ENCODE peak calls at places on chromosomes 4 and X, in eight cellular contexts. O is T-helper 17 cell, I is psoas muscle, S is hippocampal formation, X is fibroblast of lung, C is H4, Z is right atrium auricular region, M is pancreas. U is an unnamed sample.

GRCh38 chr4:83082777-83083176 is 31.8 kb downstream of the PLAC8 start:
- DNase-seq in O (no peak), I (no peak), S (peak; percentile 3), M (no peak), C (peak; percentile 65), Z (no peak), X (no peak), U (no peak)

GRCh38 chr4:76488905-76489798 is 54.1 kb downstream of the SHROOM3 start:
- DNase-seq in S (no peak), O (no peak), Z (no peak), I (no peak), C (no peak), X (peak; percentile 27), M (no peak), U (no peak)

GRCh38 chrX:100928660-100929613 is at the start of gene XKRX:
- DNase-seq in M (peak; percentile 60), C (no peak), X (no peak), Z (no peak), O (no peak), S (no peak), I (no peak), U (no peak)

GRCh38 chrX:81121513-81122363 is 80.0 kb downstream of the HMGN5 start:
- DNase-seq in Z (peak; percentile 93), O (peak; percentile 50), M (peak; percentile 90), I (peak; percentile 91), C (peak; percentile 92), S (peak; percentile 76), X (peak; percentile 95), U (peak; percentile 69)

GRCh38 chr4:10640535-10641159 is 43.9 kb downstream of the CLNK start:
- DNase-seq in X (no peak), O (no peak), I (no peak), S (no peak), C (no peak), M (no peak), Z (no peak), U (no peak)

GRCh38 chr4:176781739-176782100 is 11.0 kb downstream of the VEGFC start:
- DNase-seq in M (no peak), C (peak; percentile 28), X (no peak), I (no peak), O (no peak), Z (no peak), S (no peak), U (no peak)

GRCh38 chr4:159010563-159011260 is 92.2 kb upstream of the RAPGEF2 start:
- DNase-seq in M (peak; percentile 79), O (no peak), C (peak; percentile 68), S (peak; percentile 20), Z (peak; percentile 73), X (peak; percentile 91), I (peak; percentile 85), U (peak; percentile 88)

GRCh38 chr4:126182801-126183200 is 868.0 kb downstream of the FAT4 start:
- DNase-seq in I (no peak), C (no peak), S (no peak), O (no peak), X (peak; percentile 63), Z (no peak), M (no peak), U (no peak)

GRCh38 chr4:146098978-146099377 is 76.5 kb upstream of the LSM6 start:
- DNase-seq in C (no peak), S (no peak), Z (no peak), X (no peak), M (no peak), O (no peak), I (no peak), U (no peak)

GRCh38 chr4:77538144-77538543 is 67.5 kb upstream of the CXCL13 start:
- DNase-seq in I (no peak), O (no peak), S (no peak), Z (no peak), C (peak; percentile 71), M (no peak), X (peak; percentile 79), U (no peak)